ENCODE peak calls at places on chromosomes 5 and 9, in eight cellular contexts. O is sigmoid colon; K is aorta; W is effector memory CD4-positive, alpha-beta T cell; Y is Panc1; C is thoracic aorta; J is adipocyte; V is RWPE2. I is an unnamed sample. For H3K27me3, the result is how much of the 10 kb centered on the place peaks cover.

GRCh38 chr5:88736494-88736893 is 146.5 kb downstream of the MEF2C start:
- DNase-seq in O (no peak), K (no peak), W (no peak), Y (no peak), C (no peak), J (no peak), V (no peak), I (no peak)

GRCh38 chr5:50786073-50786472 is 119.6 kb downstream of the PARP8 start:
- DNase-seq in O (no peak), K (no peak), W (no peak), Y (no peak), C (no peak), J (no peak), V (no peak), I (no peak)

GRCh38 chr5:126370796-126371718 is 52.2 kb upstream of the GRAMD2B start:
- DNase-seq in O (no peak), K (no peak), W (no peak), Y (no peak), C (no peak), J (no peak), V (no peak), I (no peak)

GRCh38 chr9:138077126-138077525 is 199.5 kb downstream of the CACNA1B start:
- DNase-seq in O (peak), K (no peak), W (no peak), Y (no peak), C (no peak), J (no peak), V (peak), I (no peak)

GRCh38 chr5:61290815-61291214 is 41.2 kb upstream of the ZSWIM6 start:
- DNase-seq in O (peak), K (no peak), W (no peak), Y (no peak), C (no peak), J (peak), V (no peak), I (no peak)

GRCh38 chr5:83512051-83512745 is 40.7 kb downstream of the VCAN start:
- DNase-seq in O (no peak), K (no peak), W (no peak), Y (no peak), C (no peak), J (peak), V (no peak), I (no peak)

GRCh38 chr5:109567374-109568044 is 122.2 kb upstream of the MAN2A1 start:
- DNase-seq in O (no peak), K (no peak), W (no peak), Y (no peak), C (no peak), J (peak), V (no peak), I (no peak)

GRCh38 chr5:62585306-62585705 is 6.7 kb downstream of the LRRC70 start:
- DNase-seq in O (no peak), K (no peak), W (no peak), Y (no peak), C (no peak), J (no peak), V (no peak), I (no peak)

GRCh38 chr9:137488330-137488653 is 29.2 kb upstream of the NSMF start:
- DNase-seq in O (peak), K (no peak), W (no peak), Y (no peak), C (no peak), J (no peak), V (no peak), I (no peak)

GRCh38 chr9:107999011-107999410 is 509.4 kb upstream of the KLF4 start:
- DNase-seq in O (no peak), K (no peak), W (no peak), Y (no peak), C (no peak), J (no peak), V (no peak), I (no peak)

GRCh38 chr5:151740336-151740942 is 18.0 kb downstream of the ATOX1 start:
- DNase-seq in O (peak), K (peak), W (no peak), Y (peak), C (no peak), J (peak), V (no peak), I (peak)

GRCh38 chr5:65760504-65761275 is 38.7 kb downstream of the NLN start:
- DNase-seq in O (no peak), K (no peak), W (peak), Y (no peak), C (no peak), J (no peak), V (no peak), I (no peak)

GRCh38 chr9:6759114-6759977 is 1.6 kb downstream of the KDM4C start:
- DNase-seq in O (no peak), K (no peak), W (peak), Y (no peak), C (no peak), J (peak), V (no peak), I (peak)

GRCh38 chr5:178415353-178415752 is 174.8 kb downstream of the COL23A1 start:
- DNase-seq in O (peak), K (peak), W (no peak), Y (no peak), C (no peak), J (no peak), V (no peak), I (no peak)

GRCh38 chr5:92552206-92553160 is 1028.5 kb downstream of the NR2F1-AS1 start:
- DNase-seq in O (no peak), K (no peak), W (no peak), Y (peak), C (no peak), J (peak), V (no peak), I (peak)

GRCh38 chr9:120109242-120109641 is 470.7 kb downstream of the CDK5RAP2 start:
- DNase-seq in O (no peak), K (no peak), W (no peak), Y (no peak), C (no peak), J (no peak), V (no peak), I (no peak)

GRCh38 chr9:99030082-99030481 is 74.8 kb upstream of the TGFBR1 start:
- DNase-seq in O (no peak), K (no peak), W (no peak), Y (no peak), C (no peak), J (peak), V (no peak), I (peak)

GRCh38 chr5:68264024-68264956 is 48.7 kb downstream of the PIK3R1 start:
- DNase-seq in O (no peak), K (no peak), W (no peak), Y (no peak), C (no peak), J (peak), V (no peak), I (peak)

GRCh38 chr9:89686134-89686533 is 81.3 kb downstream of the GADD45G start:
- DNase-seq in O (no peak), K (no peak), W (no peak), Y (no peak), C (no peak), J (no peak), V (peak), I (no peak)

GRCh38 chr5:136032564-136032963 is 3.8 kb downstream of the TGFBI start:
- DNase-seq in O (peak), K (peak), W (no peak), Y (no peak), C (no peak), J (peak), V (peak), I (peak)

GRCh38 chr5:176644294-176644693 is 3.0 kb upstream of the TSPAN17 start:
- DNase-seq in O (no peak), K (no peak), W (no peak), Y (no peak), C (no peak), J (no peak), V (no peak), I (no peak)

GRCh38 chr9:136931615-136932130 is 12.9 kb downstream of the FBXW5 start:
- DNase-seq in O (no peak), K (no peak), W (no peak), Y (no peak), C (no peak), J (no peak), V (no peak), I (no peak)

GRCh38 chr9:13587581-13587980 is 308.1 kb upstream of the MPDZ start:
- DNase-seq in O (no peak), K (no peak), W (no peak), Y (no peak), C (no peak), J (no peak), V (no peak), I (no peak)

GRCh38 chr9:120917989-120918630 is 8.5 kb downstream of the TRAF1 start:
- DNase-seq in O (no peak), K (no peak), W (no peak), Y (no peak), C (no peak), J (no peak), V (no peak), I (no peak)

GRCh38 chr5:37734114-37734513 is 105.7 kb downstream of the GDNF start:
- DNase-seq in O (no peak), K (no peak), W (no peak), Y (no peak), C (no peak), J (no peak), V (no peak), I (no peak)

GRCh38 chr5:92835712-92836111 is 745.3 kb downstream of the NR2F1-AS1 start:
- DNase-seq in O (no peak), K (no peak), W (no peak), Y (no peak), C (no peak), J (peak), V (no peak), I (no peak)

GRCh38 chr5:40652441-40653220 is 27.1 kb upstream of the PTGER4 start:
- DNase-seq in O (no peak), K (no peak), W (no peak), Y (no peak), C (no peak), J (no peak), V (no peak), I (no peak)

GRCh38 chr9:122100756-122101155 is 7.6 kb upstream of the TTLL11 start:
- DNase-seq in O (peak), K (no peak), W (no peak), Y (no peak), C (no peak), J (no peak), V (no peak), I (no peak)

GRCh38 chr5:168480601-168481000 is 5.7 kb upstream of the RARS1 start:
- DNase-seq in O (no peak), K (no peak), W (no peak), Y (no peak), C (no peak), J (no peak), V (no peak), I (no peak)

GRCh38 chr5:173736923-173737412 is 120.5 kb upstream of the BOD1 start:
- DNase-seq in O (no peak), K (no peak), W (no peak), Y (no peak), C (no peak), J (no peak), V (no peak), I (no peak)

GRCh38 chr5:74766348-74766886 is 500 bp downstream of the GFM2 start:
- DNase-seq in O (no peak), K (no peak), W (no peak), Y (no peak), C (no peak), J (peak), V (no peak), I (no peak)

DNA sequence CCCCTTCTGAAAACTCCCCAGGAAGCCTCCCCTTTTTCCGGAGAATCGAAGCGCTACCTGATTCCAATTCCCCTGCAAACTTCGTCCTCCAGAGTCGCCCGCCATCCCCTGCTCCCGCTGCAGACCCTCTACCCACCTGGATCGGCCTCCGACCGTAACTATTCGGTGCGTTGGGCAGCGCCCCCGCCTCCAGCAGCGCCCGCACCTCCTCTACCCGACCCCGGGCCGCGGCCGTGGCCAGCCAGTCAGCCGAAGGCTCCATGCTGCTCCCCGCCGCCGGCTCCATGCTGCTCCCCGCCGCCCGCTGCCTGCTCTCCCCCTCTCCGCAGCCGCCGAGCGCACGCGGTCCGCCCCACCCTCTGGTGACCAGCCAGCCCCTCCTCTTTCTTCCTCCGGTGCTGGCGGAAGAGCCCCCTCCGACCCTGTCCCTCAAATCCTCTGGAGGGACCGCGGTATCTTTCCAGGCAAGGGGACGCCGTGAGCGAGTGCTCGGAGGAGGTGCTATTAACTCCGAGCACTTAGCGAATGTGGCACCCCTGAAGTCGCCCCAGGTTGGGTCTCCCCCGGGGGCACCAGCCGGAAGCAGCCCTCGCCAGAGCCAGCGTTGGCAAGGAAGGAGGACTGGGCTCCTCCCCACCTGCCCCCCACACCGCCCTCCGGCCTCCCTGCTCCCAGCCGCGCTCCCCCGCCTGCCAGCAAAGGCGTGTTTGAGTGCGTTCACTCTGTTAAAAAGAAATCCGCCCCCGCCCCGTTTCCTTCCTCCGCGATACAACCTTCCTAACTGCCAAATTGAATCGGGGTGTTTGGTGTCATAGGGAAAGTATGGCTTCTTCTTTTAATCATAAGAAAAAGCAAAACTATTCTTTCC is 19.4 kb downstream of the CDKN2A start:
- DNase-seq in O (no peak), K (no peak), W (no peak), Y (no peak), C (no peak), J (peak), V (peak), I (no peak)
- H3K27me3 ChIP-seq in O (half or more), K (under half), W (half or more), Y (under half), C (half or more), J (under half), V (under half), I (half or more)

GRCh38 chr5:87300176-87300575 is 32.5 kb downstream of the RASA1 start:
- DNase-seq in O (no peak), K (no peak), W (no peak), Y (no peak), C (no peak), J (no peak), V (no peak), I (no peak)
- H3K27me3 ChIP-seq in O (under half), K (under half), W (under half), Y (under half), C (under half), J (under half), V (under half), I (under half)

DNA sequence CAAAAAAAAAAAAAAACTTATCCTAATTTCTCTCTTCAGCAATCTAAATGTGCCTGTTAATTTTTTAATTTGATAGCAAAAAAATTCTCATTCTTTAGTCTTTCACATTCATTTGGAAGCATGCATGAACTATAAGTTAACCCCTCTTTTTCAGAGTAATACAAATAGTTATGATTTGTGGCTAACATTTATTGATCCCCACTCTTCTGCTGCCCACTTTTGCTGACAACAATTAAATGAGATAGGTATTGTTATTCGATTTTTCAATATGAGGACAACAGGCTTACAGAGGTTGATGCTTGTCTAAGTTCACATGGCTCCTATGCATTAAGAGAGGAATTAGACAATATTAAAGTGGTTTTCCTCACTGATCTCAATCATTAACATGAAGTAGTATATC is 2.9 kb upstream of the NR3C1 start:
- DNase-seq in O (no peak), K (no peak), W (no peak), Y (no peak), C (no peak), J (no peak), V (no peak), I (no peak)
- H3K27me3 ChIP-seq in O (under half), K (under half), W (under half), Y (under half), C (under half), J (under half), V (under half), I (under half)

GRCh38 chr5:159971514-159971913 is 37.4 kb upstream of the TTC1 start:
- DNase-seq in O (no peak), K (no peak), W (no peak), Y (no peak), C (no peak), J (no peak), V (no peak), I (no peak)
- H3K27me3 ChIP-seq in O (under half), K (under half), W (under half), Y (under half), C (under half), J (under half), V (under half), I (under half)

GRCh38 chr9:16501098-16501663 is 369.3 kb downstream of the BNC2 start:
- DNase-seq in O (no peak), K (no peak), W (no peak), Y (no peak), C (no peak), J (peak), V (no peak), I (no peak)

GRCh38 chr9:16505159-16505558 is 365.3 kb downstream of the BNC2 start:
- DNase-seq in O (no peak), K (no peak), W (no peak), Y (no peak), C (no peak), J (peak), V (no peak), I (peak)

GRCh38 chr9:16501726-16502125 is 368.7 kb downstream of the BNC2 start:
- DNase-seq in O (no peak), K (no peak), W (no peak), Y (no peak), C (no peak), J (no peak), V (no peak), I (no peak)

GRCh38 chr9:16496908-16497307 is 373.6 kb downstream of the BNC2 start:
- DNase-seq in O (no peak), K (no peak), W (no peak), Y (no peak), C (no peak), J (no peak), V (no peak), I (no peak)

GRCh38 chr9:16499866-16500265 is 370.6 kb downstream of the BNC2 start:
- DNase-seq in O (no peak), K (no peak), W (no peak), Y (no peak), C (no peak), J (no peak), V (no peak), I (no peak)
- H3K27me3 ChIP-seq in O (under half), K (under half), W (under half), Y (under half), C (under half), J (under half), V (under half), I (under half)

I was measured in AG04450.